ENCODE peak calls at places on chromosomes 11 and 22, in ten cellular contexts. Q is epithelial cell of proximal tubule; W is fibroblast of the conjunctiva; R is stimulated activated CD4-positive, alpha-beta T cell treated with anti-CD3 and anti-CD28 coated beads, Interleukin-12 subunit alpha, Interleukin-12 subunit beta, amount 100 ng/mL, for 24 hours; E is T1000; B is NB4; X is KBM-7; V is astrocyte of the hippocampus; T is activated T-cell treated with anti-CD3 and anti-CD28 coated beads for 1 hour; N is D341Med. K is an unnamed sample.

GRCh38 chr11:11798586-11799438 is 43.0 kb upstream of the USP47 start:
- DNase-seq in E (peak), N (peak), W (peak), R (peak), B (peak), T (peak), Q (no peak), X (peak), V (peak), K (peak)

GRCh38 chr11:31442086-31442485 is 67.3 kb downstream of the IMMP1L start:
- DNase-seq in N (no peak), R (no peak), Q (no peak), T (no peak), E (no peak), W (no peak), V (no peak), B (no peak), X (no peak), K (no peak)

GRCh38 chr11:62984451-62984991 is at the start of gene SLC22A6:
- DNase-seq in W (no peak), N (no peak), R (no peak), E (no peak), V (no peak), T (no peak), Q (no peak), B (no peak), X (no peak), K (no peak)

GRCh38 chr11:36376888-36377758 is 81.0 kb downstream of the PRR5L start:
- DNase-seq in T (peak), X (peak), W (no peak), N (peak), B (no peak), R (peak), Q (no peak), E (peak), V (peak), K (no peak)

GRCh38 chr11:749731-750130 is 2.5 kb downstream of the TALDO1 start:
- DNase-seq in R (no peak), B (peak), N (no peak), T (no peak), E (no peak), Q (no peak), W (no peak), V (no peak), X (no peak), K (no peak)

GRCh38 chr22:22111983-22112382 is 129.4 kb upstream of the TOP3B start:
- DNase-seq in Q (no peak), W (no peak), T (no peak), R (no peak), V (no peak), X (no peak), B (no peak), N (no peak), E (no peak), K (no peak)

GRCh38 chr11:29343465-29344333 is 673.1 kb downstream of the KCNA4 start:
- DNase-seq in E (peak), B (peak), N (peak), T (peak), X (peak), R (no peak), Q (no peak), V (peak), W (peak), K (peak)

GRCh38 chr11:20443596-20443995 is 56.1 kb downstream of the PRMT3 start:
- DNase-seq in R (no peak), X (peak), N (peak), T (no peak), W (peak), Q (no peak), B (peak), E (no peak), V (peak), K (peak)

GRCh38 chr11:74320538-74320937 is 9.1 kb upstream of the P4HA3 start:
- DNase-seq in R (no peak), W (no peak), T (no peak), V (no peak), E (no peak), B (no peak), Q (no peak), N (no peak), X (no peak), K (no peak)

GRCh38 chr11:36056160-36056751 is 112.4 kb downstream of the LDLRAD3 start:
- DNase-seq in V (peak), B (peak), E (no peak), R (no peak), T (no peak), Q (no peak), W (no peak), N (peak), X (peak), K (peak)

GRCh38 chr11:47271961-47272661 is 2.2 kb downstream of the MADD start:
- DNase-seq in E (no peak), W (no peak), X (peak), B (peak), V (no peak), Q (no peak), T (no peak), N (peak), R (no peak), K (peak)

GRCh38 chr22:26463688-26464087 is 19.9 kb downstream of the HPS4 start:
- DNase-seq in X (no peak), T (no peak), Q (no peak), E (no peak), B (no peak), N (no peak), W (no peak), V (no peak), R (no peak), K (no peak)

GRCh38 chr22:49973018-49973965 is 12.7 kb downstream of the PIM3 start:
- DNase-seq in W (no peak), R (no peak), T (no peak), X (no peak), B (peak), V (no peak), N (no peak), Q (no peak), E (no peak), K (no peak)

GRCh38 chr22:27792452-27793165 is 8.9 kb downstream of the MN1 start:
- DNase-seq in E (no peak), T (no peak), B (no peak), N (no peak), V (peak), X (no peak), Q (no peak), W (no peak), R (no peak), K (no peak)

GRCh38 chr22:42717197-42717967 is 3.3 kb downstream of the A4GALT start:
- DNase-seq in R (no peak), X (no peak), N (peak), V (no peak), T (no peak), B (peak), Q (no peak), W (no peak), E (no peak), K (peak)

GRCh38 chr11:2586091-2586792 is 113.6 kb downstream of the KCNQ1OT1 start:
- DNase-seq in V (no peak), N (peak), E (no peak), T (no peak), W (no peak), R (no peak), Q (no peak), B (no peak), X (no peak), K (no peak)

GRCh38 chr11:1460396-1460795 is 26.2 kb downstream of the MOB2 start:
- DNase-seq in E (no peak), W (no peak), N (no peak), X (no peak), B (no peak), T (no peak), V (peak), R (no peak), Q (no peak), K (no peak)

GRCh38 chr11:77073328-77074001 is 6.7 kb downstream of the CAPN5 start:
- DNase-seq in E (peak), V (peak), W (peak), B (peak), T (no peak), X (no peak), N (no peak), Q (no peak), R (no peak), K (no peak)

GRCh38 chr11:110059706-110060430 is 33.3 kb upstream of the ZC3H12C start:
- DNase-seq in X (no peak), T (no peak), B (no peak), Q (no peak), E (no peak), W (no peak), V (peak), N (no peak), R (no peak), K (no peak)

GRCh38 chr11:61811831-61812230 is 5.0 kb downstream of the FADS1 start:
- DNase-seq in V (no peak), T (no peak), N (no peak), X (no peak), Q (no peak), B (no peak), R (no peak), E (no peak), W (no peak), K (no peak)

GRCh38 chr22:38781033-38781432 is 12.9 kb downstream of the DNAL4 start:
- DNase-seq in V (no peak), R (no peak), B (no peak), T (no peak), W (no peak), N (no peak), Q (no peak), X (no peak), E (no peak), K (no peak)

GRCh38 chr11:96014234-96014633 is 90.3 kb upstream of the MTMR2 start:
- DNase-seq in W (no peak), X (peak), B (peak), E (no peak), V (peak), R (no peak), T (no peak), Q (no peak), N (no peak), K (peak)

GRCh38 chr11:69468911-69469885 is 12.3 kb upstream of the LINC01488 start:
- DNase-seq in Q (no peak), T (no peak), W (no peak), N (no peak), R (no peak), X (no peak), E (no peak), V (no peak), B (no peak), K (no peak)

GRCh38 chr22:32528984-32529982 is 54.7 kb downstream of the FBXO7 start:
- DNase-seq in W (peak), B (peak), Q (peak), X (peak), R (peak), V (peak), T (peak), N (peak), E (peak), K (peak)

GRCh38 chr11:102256251-102256650 is 61.0 kb upstream of the BIRC3 start:
- DNase-seq in R (no peak), T (no peak), X (peak), E (peak), N (no peak), Q (no peak), B (no peak), W (no peak), V (peak), K (no peak)

GRCh38 chr11:29256580-29256979 is 760.2 kb downstream of the KCNA4 start:
- DNase-seq in N (no peak), Q (no peak), B (no peak), E (no peak), W (no peak), T (no peak), R (no peak), X (no peak), V (peak), K (no peak)

GRCh38 chr11:32538804-32539203 is 44.8 kb upstream of the EIF3M start:
- DNase-seq in N (no peak), B (no peak), T (no peak), R (no peak), W (no peak), Q (no peak), X (no peak), V (no peak), E (no peak), K (no peak)

GRCh38 chr11:2086239-2087040 is 52.7 kb downstream of the IGF2 start:
- DNase-seq in E (no peak), N (peak), W (no peak), Q (no peak), V (no peak), R (no peak), X (no peak), T (no peak), B (no peak), K (no peak)

GRCh38 chr11:85665756-85666155 is 827 bp upstream of the CREBZF start:
- DNase-seq in N (no peak), B (peak), T (no peak), Q (peak), E (no peak), R (no peak), V (peak), W (no peak), X (no peak), K (no peak)

GRCh38 chr11:128501576-128502549 is 85.5 kb downstream of the ETS1 start:
- DNase-seq in B (peak), R (no peak), X (no peak), Q (no peak), W (no peak), E (no peak), V (peak), N (no peak), T (no peak), K (no peak)

GRCh38 chr11:111019931-111020381 is 225.6 kb upstream of the POU2AF2 start:
- DNase-seq in R (no peak), X (no peak), Q (no peak), E (no peak), N (no peak), T (no peak), V (no peak), W (peak), B (peak), K (peak)